ENCODE peak calls at places on chromosomes 5 and 9, in four cellular contexts. J is fibroblast of lung, S is psoas muscle, R is lower lobe of right lung. G is an unnamed sample. For H3K4me1, the result is how much of the 10 kb centered on the place peaks cover.

GRCh38 chr5:79771387-79771786 is 81.8 kb downstream of the CMYA5 start:
- DNase-seq in J (peak), S (no peak), R (no peak), G (no peak)

GRCh38 chr5:102222772-102223171 is 73.3 kb downstream of the SLCO4C1 start:
- DNase-seq in J (no peak), S (no peak), R (no peak), G (no peak)

GRCh38 chr9:126661521-126662251 is 48.0 kb downstream of the LMX1B start:
- DNase-seq in J (peak), S (no peak), R (no peak), G (no peak)

GRCh38 chr5:1552469-1553255 is 28.9 kb upstream of the LPCAT1 start:
- DNase-seq in J (peak), S (no peak), R (no peak), G (no peak)

GRCh38 chr5:141821430-141821925 is 56.7 kb downstream of the PCDH1 start:
- DNase-seq in J (peak), S (no peak), R (no peak), G (no peak)

GRCh38 chr5:124752854-124753720 is 6.6 kb upstream of the ZNF608 start:
- DNase-seq in J (no peak), S (no peak), R (no peak), G (no peak)

GRCh38 chr9:91071185-91071990 is 269.8 kb downstream of the SYK start:
- DNase-seq in J (peak), S (peak), R (no peak), G (no peak)

GRCh38 chr5:176440932-176441706 is 7.1 kb upstream of the FAF2 start:
- DNase-seq in J (peak), S (no peak), R (no peak), G (no peak)

GRCh38 chr9:136672431-136673087 is 9.8 kb downstream of the EGFL7 start:
- DNase-seq in J (no peak), S (no peak), R (no peak), G (no peak)

GRCh38 chr5:1769752-1770442 is 29.7 kb downstream of the MRPL36 start:
- DNase-seq in J (no peak), S (no peak), R (peak), G (no peak)

GRCh38 chr5:21152611-21153010 is 1164.6 kb upstream of the CDH18 start:
- DNase-seq in J (peak), S (no peak), R (no peak), G (no peak)

GRCh38 chr9:132651259-132651658 is 18.5 kb downstream of the DDX31 start:
- DNase-seq in J (peak), S (no peak), R (no peak), G (peak)

GRCh38 chr9:130200038-130200979 is 28.1 kb downstream of the NCS1 start:
- DNase-seq in J (peak), S (no peak), R (no peak), G (no peak)

GRCh38 chr9:133533878-133534277 is 626 bp upstream of the ADAMTSL2 start:
- DNase-seq in J (no peak), S (no peak), R (no peak), G (no peak)

GRCh38 chr5:131019601-131020315 is 145.3 kb downstream of the HINT1 start:
- DNase-seq in J (no peak), S (no peak), R (no peak), G (no peak)

GRCh38 chr9:34428325-34428958 is 29.9 kb downstream of the FAM219A start:
- DNase-seq in J (peak), S (no peak), R (no peak), G (no peak)

GRCh38 chr5:9183306-9183705 is 362.6 kb downstream of the SEMA5A start:
- DNase-seq in J (no peak), S (no peak), R (no peak), G (no peak)

GRCh38 chr9:136656795-136657611 is 5.7 kb upstream of the EGFL7 start:
- DNase-seq in J (no peak), S (peak), R (peak), G (no peak)

GRCh38 chr5:132662004-132662401 is 4.0 kb downstream of the IL13 start:
- DNase-seq in J (no peak), S (no peak), R (no peak), G (no peak)

GRCh38 chr9:114316605-114317230 is 6.2 kb upstream of the ORM1 start:
- DNase-seq in J (peak), S (no peak), R (no peak), G (no peak)

GRCh38 chr9:127149010-127149409 is 26.6 kb upstream of the ANGPTL2 start:
- DNase-seq in J (no peak), S (no peak), R (no peak), G (no peak)

GRCh38 chr5:116652196-116652729 is 77.6 kb upstream of the SEMA6A start:
- DNase-seq in J (peak), S (peak), R (no peak), G (no peak)

DNA sequence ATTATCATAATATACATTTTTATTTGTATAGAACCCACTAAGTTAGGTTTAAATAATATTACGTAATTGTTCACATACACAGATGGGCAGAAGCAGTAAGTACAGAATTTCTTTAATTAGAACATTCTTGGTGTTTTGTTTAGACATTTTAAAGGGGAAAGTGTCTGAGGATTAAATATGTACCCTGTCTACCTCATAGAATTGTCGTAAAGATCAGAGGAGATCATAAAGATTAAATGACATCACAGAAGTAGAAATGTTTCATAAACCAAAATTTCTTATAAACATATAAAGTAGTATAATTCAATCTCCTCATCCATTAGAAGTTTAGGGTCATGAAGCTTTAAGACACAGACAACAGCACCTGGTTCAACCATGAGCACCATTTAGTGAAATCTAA is 20.1 kb downstream of the DEPDC1B start:
- DNase-seq in J (no peak), S (no peak), R (no peak), G (no peak)
- TF ChIP-seq CTCF in J (no peak), S (no peak), R (no peak), G (no peak)

GRCh38 chr9:8364021-8364782 is 564.6 kb upstream of the DMAC1 start:
- DNase-seq in J (no peak), S (no peak), R (no peak), G (no peak)

GRCh38 chr9:8365466-8366160 is 566.0 kb upstream of the DMAC1 start:
- DNase-seq in J (peak), S (no peak), R (no peak), G (peak)

GRCh38 chr9:8361364-8361763 is 561.8 kb upstream of the DMAC1 start:
- DNase-seq in J (no peak), S (no peak), R (no peak), G (no peak)

GRCh38 chr9:8365029-8365428 is 565.5 kb upstream of the DMAC1 start:
- DNase-seq in J (peak), S (no peak), R (no peak), G (no peak)

DNA sequence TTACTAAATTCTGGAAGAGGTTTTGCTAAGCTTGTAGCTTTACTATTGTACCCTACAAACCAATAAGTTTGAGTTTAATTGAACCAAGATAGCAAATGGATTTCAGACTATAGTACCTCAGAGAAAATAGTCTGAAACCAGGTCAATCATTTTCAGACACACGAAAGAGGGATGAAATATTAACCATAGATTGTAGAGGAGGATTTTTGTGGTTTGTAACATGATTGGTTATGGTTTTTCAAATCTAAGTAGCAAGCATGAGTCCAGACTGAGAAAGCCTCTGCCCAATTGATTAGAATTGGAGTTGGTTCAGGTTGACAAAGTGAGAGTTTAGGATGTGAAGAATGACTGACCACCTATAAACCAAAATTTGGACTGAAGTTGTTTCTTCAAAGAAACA is 562.7 kb upstream of the DMAC1 start:
- DNase-seq in J (no peak), S (no peak), R (no peak), G (no peak)
- H3K4me1 ChIP-seq in J (under half), S (under half), R (under half), G (under half)

GRCh38 chr5:148383564-148384388 is at the start of gene FBXO38:
- DNase-seq in J (peak), S (peak), R (peak), G (peak)
- TF ChIP-seq CTCF in J (no peak), S (peak), R (no peak), G (peak)

GRCh38 chr9:94973491-94973941 is 247.0 kb downstream of the AOPEP start:
- DNase-seq in J (peak), S (no peak), R (no peak), G (no peak)

GRCh38 chr9:94971378-94972131 is 245.1 kb downstream of the AOPEP start:
- DNase-seq in J (no peak), S (no peak), R (no peak), G (no peak)

GRCh38 chr9:94974154-94974860 is 247.8 kb downstream of the AOPEP start:
- DNase-seq in J (no peak), S (no peak), R (no peak), G (no peak)

GRCh38 chr9:94979904-94980507 is 253.5 kb downstream of the AOPEP start:
- DNase-seq in J (no peak), S (no peak), R (no peak), G (no peak)

GRCh38 chr9:94975480-94976452 is 249.3 kb downstream of the AOPEP start:
- DNase-seq in J (no peak), S (no peak), R (no peak), G (no peak)
- H3K4me1 ChIP-seq in J (under half), S (under half), R (under half), G (under half)